ENCODE peak calls at places on chromosomes 3 and 15, in four cellular contexts. V is heart right ventricle, Y is mucosa of descending colon, U is heart left ventricle. N is an unnamed sample. For H3K4me1 and H3K36me3, the result is how much of the 10 kb centered on the place peaks cover.

GRCh38 chr15:101244039-101244781 is 7.6 kb downstream of the CHSY1 start:
- DNase-seq in U (no peak), V (no peak), Y (no peak), N (no peak)

GRCh38 chr3:170709046-170709445 is 123.2 kb upstream of the SLC7A14 start:
- DNase-seq in U (no peak), Y (no peak), V (no peak), N (peak)

GRCh38 chr3:187963677-187964385 is 190.1 kb upstream of the LPP start:
- DNase-seq in Y (no peak), U (no peak), V (peak), N (no peak)

GRCh38 chr3:13851997-13852637 is 27.8 kb downstream of the WNT7A start:
- DNase-seq in Y (no peak), U (no peak), V (no peak), N (no peak)

GRCh38 chr3:56624725-56625124 is 58.3 kb downstream of the TASOR start:
- DNase-seq in Y (no peak), U (no peak), V (no peak), N (no peak)

GRCh38 chr3:7508821-7509220 is 647.9 kb downstream of the GRM7 start:
- DNase-seq in V (no peak), U (no peak), Y (no peak), N (no peak)

GRCh38 chr3:99839613-99840012 is 22.0 kb downstream of the CMSS1 start:
- DNase-seq in V (no peak), U (no peak), Y (no peak), N (no peak)

GRCh38 chr3:52471371-52472238 is 16.2 kb downstream of the NISCH start:
- DNase-seq in V (peak), U (peak), Y (no peak), N (peak)

GRCh38 chr15:89912674-89913396 is at the start of gene ARPIN:
- DNase-seq in Y (peak), V (peak), U (peak), N (peak)

GRCh38 chr3:46566040-46566631 is at the start of gene LRRC2:
- DNase-seq in U (peak), V (peak), Y (peak), N (peak)

GRCh38 chr3:93843981-93844380 is 129.7 kb downstream of the PROS1 start:
- DNase-seq in Y (no peak), U (no peak), V (no peak), N (no peak)

GRCh38 chr3:152256829-152257228 is 11.9 kb upstream of the MBNL1 start:
- DNase-seq in V (no peak), Y (no peak), U (no peak), N (no peak)

GRCh38 chr15:77044228-77045042 is 26.5 kb downstream of the TSPAN3 start:
- DNase-seq in V (peak), Y (no peak), U (no peak), N (no peak)

DNA sequence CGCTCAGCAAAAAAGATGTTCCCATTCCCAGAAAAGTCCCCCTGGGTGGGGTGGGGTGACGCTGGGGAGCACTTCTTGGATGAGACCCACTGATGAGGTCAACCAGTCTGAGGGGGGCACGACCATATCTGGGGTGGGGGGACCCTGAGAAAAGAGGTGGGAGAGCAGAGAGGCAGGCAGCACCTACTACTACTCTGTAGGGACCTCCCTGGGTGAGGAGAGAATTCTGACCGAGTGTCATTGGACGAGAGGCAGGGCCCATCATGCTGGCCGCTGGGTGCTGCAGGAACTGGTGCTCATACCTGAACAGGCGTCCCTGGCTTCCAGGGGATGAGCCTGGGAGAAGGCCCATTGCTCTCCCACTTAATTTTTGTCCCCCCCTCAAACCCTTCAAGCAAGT is 158.8 kb downstream of the KLF13 start:
- DNase-seq in U (no peak), Y (no peak), V (no peak), N (no peak)
- H3K4me1 ChIP-seq in U (under half), Y (under half), V (under half), N (under half)

DNA sequence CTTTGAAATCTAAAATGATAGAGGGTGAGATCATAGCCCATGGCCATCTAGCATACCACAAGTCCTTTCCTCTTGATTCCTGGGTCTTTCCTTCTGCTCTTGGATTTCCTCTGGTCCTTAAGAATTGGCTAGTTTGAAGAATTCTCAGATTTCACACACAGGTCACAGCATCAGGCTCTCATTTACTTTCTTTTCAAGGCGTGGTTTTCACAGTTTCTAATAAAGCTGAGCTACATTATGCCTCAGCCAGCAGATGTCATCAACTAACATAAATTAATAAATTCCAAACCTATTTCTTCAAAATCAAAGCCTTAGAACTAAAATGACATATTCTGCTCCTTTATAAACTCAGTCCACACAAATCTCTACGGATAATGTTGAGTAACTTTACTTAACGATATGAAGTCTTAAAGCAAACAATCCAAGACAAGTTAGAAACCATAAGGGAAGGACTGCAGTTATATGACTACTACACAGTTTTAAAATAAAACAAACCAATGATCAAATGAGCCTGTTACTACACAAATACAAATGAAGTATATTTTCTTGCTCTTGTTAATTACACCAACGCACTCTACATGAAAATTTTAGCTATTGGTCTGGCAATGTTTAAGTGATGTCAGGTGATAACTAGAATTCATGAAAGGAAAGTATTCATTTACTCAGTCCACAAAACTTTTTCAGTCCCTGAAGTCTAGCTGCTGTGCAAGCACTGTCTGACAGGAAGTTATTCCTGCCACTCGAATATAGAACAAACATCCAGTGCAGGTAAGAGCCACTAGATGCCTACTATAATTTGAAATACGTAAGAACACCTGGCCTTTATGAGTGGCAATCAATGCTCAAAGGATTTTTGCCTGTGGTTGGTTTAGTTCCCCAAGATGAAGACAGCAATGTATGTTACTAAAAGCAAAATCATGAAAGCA is 9.2 kb downstream of the CCDC14 start:
- DNase-seq in Y (no peak), U (no peak), V (no peak), N (no peak)
- H3K36me3 ChIP-seq in Y (under half), U (under half), V (under half), N (half or more)

DNA sequence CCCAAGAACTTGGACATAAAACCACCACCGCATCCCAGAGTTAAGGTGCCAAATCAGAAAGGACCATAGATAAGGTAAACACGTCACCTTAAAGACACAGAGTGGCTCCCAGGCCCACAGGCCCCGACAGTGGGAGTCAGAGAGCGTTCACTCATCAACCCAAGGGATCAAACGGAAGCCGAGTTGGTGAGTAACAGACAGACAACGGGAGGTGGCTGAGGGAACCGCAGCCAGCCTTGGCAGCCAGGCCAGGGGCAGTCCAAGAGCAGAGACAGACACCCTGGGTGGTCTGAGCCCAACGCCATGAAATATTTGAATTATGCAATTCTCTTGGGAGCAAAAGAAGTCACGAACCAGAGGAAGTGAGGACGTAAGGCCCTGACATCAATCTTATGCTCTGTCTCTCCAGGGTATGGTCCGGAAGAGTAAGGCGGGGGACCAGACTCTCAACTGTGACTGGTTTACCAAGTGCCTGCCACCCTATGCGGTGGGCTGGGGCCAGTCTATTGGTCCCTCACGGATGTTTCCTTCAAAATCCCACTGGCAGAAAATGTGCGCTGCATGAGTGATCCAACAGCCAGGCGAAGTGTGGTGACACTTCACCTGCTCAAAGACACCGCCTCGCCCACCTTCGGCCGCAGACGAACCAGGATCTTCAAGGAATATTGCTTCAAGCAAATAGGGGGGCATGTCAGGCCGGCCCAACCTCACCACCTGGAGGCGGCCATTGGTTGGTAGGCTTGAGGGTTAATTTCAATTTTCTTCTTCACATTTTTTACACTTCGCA is 34.3 kb downstream of the TMEM44 start:
- DNase-seq in Y (no peak), U (no peak), V (no peak), N (no peak)
- H3K4me1 ChIP-seq in Y (under half), U (under half), V (under half), N (under half)

GRCh38 chr3:159789742-159790635 is 198.6 kb upstream of the IL12A start:
- DNase-seq in U (no peak), Y (no peak), V (no peak), N (no peak)

GRCh38 chr3:159788291-159788690 is 200.3 kb upstream of the IL12A start:
- DNase-seq in U (no peak), Y (no peak), V (no peak), N (no peak)

GRCh38 chr3:159792070-159792469 is 196.6 kb upstream of the IL12A start:
- DNase-seq in V (no peak), Y (no peak), U (no peak), N (no peak)

GRCh38 chr3:159788987-159789386 is 199.6 kb upstream of the IL12A start:
- DNase-seq in Y (no peak), U (no peak), V (no peak), N (no peak)

GRCh38 chr3:159791336-159791735 is 197.3 kb upstream of the IL12A start:
- DNase-seq in Y (no peak), U (no peak), V (no peak), N (no peak)
- H3K36me3 ChIP-seq in Y (under half), U (under half), V (under half), N (under half)

DNA sequence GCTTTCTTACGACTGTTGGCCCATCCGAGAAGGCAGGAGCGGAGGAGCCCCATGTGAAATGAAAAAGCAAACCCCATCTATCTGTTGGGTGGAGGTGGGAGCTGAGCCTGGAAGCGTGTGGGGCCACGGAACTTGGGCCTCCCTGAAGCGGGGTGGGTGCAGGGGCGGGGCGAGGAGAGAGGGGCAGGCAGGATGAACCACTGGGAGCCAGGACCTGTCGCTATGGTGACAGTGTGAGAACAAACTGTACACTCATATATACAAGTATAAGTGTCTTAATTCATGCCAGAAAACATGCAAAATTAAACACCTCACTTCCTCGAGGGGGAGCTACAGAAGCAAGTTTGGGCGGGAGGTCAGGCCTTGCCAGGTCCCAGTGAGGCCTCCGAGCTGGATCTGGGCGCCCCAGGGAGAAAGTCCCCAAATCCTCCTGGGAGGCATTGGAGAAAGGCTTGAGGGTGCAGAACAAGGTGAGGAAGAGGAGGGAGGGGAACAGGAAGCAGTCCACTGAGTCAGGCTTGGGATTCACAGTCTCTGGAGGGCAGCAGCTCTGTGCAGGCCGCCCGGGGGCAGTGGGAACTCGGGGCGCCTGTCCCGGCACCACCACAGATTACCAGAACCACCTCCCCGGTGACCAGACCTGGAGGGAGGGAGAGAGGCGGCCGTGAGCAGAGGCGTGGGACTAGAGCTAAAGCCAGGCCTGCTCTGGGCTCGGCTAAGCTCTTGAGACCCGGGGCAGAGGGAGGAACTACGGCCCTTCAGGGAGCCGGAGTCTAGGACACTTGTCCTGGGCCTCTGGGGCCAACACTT is 34.8 kb downstream of the RBPMS2 start:
- DNase-seq in U (peak), Y (peak), V (peak), N (peak)
- H3K4me1 ChIP-seq in U (half or more), Y (under half), V (under half), N (half or more)